ENCODE peak calls at places on chromosomes 4 and X, in eight cellular contexts. Z is hepatocyte, Q is ovary, B is GM23338, G is uterus, L is sigmoid colon, V is pancreas, P is body of pancreas. O is an unnamed sample.

GRCh38 chr4:118033148-118034060 is 882 bp upstream of the NDST3 start:
- DNase-seq in Z (peak; percentile 67), Q (peak; percentile 21), B (peak; percentile 86), G (no peak), L (peak; percentile 69), V (peak; percentile 81), P (peak; percentile 37), O (peak; percentile 72)

GRCh38 chr4:83852085-83852451 is 316.2 kb downstream of the GPAT3 start:
- DNase-seq in Z (no peak), Q (no peak), B (peak; percentile 15), G (no peak), L (no peak), V (no peak), P (no peak), O (peak; percentile 86)

GRCh38 chrX:118188977-118189376 is 72.4 kb upstream of the KLHL13 start:
- DNase-seq in Z (no peak), Q (no peak), B (no peak), G (no peak), L (no peak), V (no peak), P (peak; percentile 56), O (no peak)

GRCh38 chr4:104942990-104943758 is 203.5 kb upstream of the TET2 start:
- DNase-seq in Z (no peak), Q (no peak), B (no peak), G (no peak), L (no peak), V (no peak), P (no peak), O (peak; percentile 7)

GRCh38 chr4:79272761-79273160 is 53.1 kb downstream of the NAA11 start:
- DNase-seq in Z (no peak), Q (no peak), B (no peak), G (no peak), L (no peak), V (no peak), P (no peak), O (no peak)

GRCh38 chr4:66658809-66659208 is 886.5 kb downstream of the CENPC start:
- DNase-seq in Z (no peak), Q (no peak), B (no peak), G (no peak), L (no peak), V (no peak), P (no peak), O (no peak)

GRCh38 chr4:40710484-40711269 is 39.1 kb upstream of the NSUN7 start:
- DNase-seq in Z (no peak), Q (no peak), B (no peak), G (no peak), L (no peak), V (no peak), P (no peak), O (no peak)

GRCh38 chr4:2301221-2301642 is 39.3 kb upstream of the MXD4 start:
- DNase-seq in Z (no peak), Q (no peak), B (no peak), G (no peak), L (no peak), V (peak; percentile 37), P (no peak), O (no peak)

GRCh38 chr4:182325848-182326255 is 82.7 kb downstream of the TENM3 start:
- DNase-seq in Z (no peak), Q (peak; percentile 25), B (no peak), G (no peak), L (peak; percentile 82), V (no peak), P (no peak), O (no peak)

GRCh38 chrX:42708222-42708621 is 69.7 kb downstream of the PPP1R2C start:
- DNase-seq in Z (no peak), Q (no peak), B (no peak), G (no peak), L (no peak), V (no peak), P (no peak), O (peak; percentile 44)

GRCh38 chr4:99087887-99088484 is 602 bp downstream of the ADH5 start:
- DNase-seq in Z (peak; percentile 81), Q (peak; percentile 84), B (peak; percentile 57), G (peak; percentile 89), L (peak; percentile 95), V (no peak), P (peak; percentile 75), O (peak; percentile 66)

GRCh38 chr4:185275501-185275900 is 66.1 kb downstream of the SNX25 start:
- DNase-seq in Z (no peak), Q (no peak), B (no peak), G (no peak), L (no peak), V (no peak), P (no peak), O (no peak)

GRCh38 chr4:184282895-184283654 is 65.4 kb upstream of the ENPP6 start:
- DNase-seq in Z (no peak), Q (no peak), B (no peak), G (no peak), L (no peak), V (no peak), P (no peak), O (no peak)

GRCh38 chrX:100829730-100830129 is 9.5 kb downstream of the CSTF2 start:
- DNase-seq in Z (no peak), Q (no peak), B (no peak), G (no peak), L (no peak), V (no peak), P (no peak), O (peak; percentile 10)

GRCh38 chr4:124192544-124192943 is 520.0 kb downstream of the ANKRD50 start:
- DNase-seq in Z (no peak), Q (no peak), B (no peak), G (no peak), L (no peak), V (no peak), P (no peak), O (no peak)

GRCh38 chrX:74613350-74614192 is 853 bp downstream of the RLIM start:
- DNase-seq in Z (peak; percentile 20), Q (peak; percentile 18), B (peak; percentile 19), G (no peak), L (no peak), V (no peak), P (peak; percentile 2), O (peak; percentile 32)

GRCh38 chrX:97563531-97564133 is 679.9 kb downstream of the RPA4 start:
- DNase-seq in Z (peak; percentile 55), Q (peak; percentile 28), B (no peak), G (peak; percentile 40), L (peak; percentile 65), V (no peak), P (peak; percentile 28), O (peak; percentile 75)

GRCh38 chr4:37793562-37793961 is 32.9 kb upstream of the PGM2 start:
- DNase-seq in Z (no peak), Q (no peak), B (peak; percentile 21), G (no peak), L (no peak), V (no peak), P (peak; percentile 21), O (peak; percentile 2)

GRCh38 chrX:99142745-99143144 is 1267.3 kb downstream of the PCDH19 start:
- DNase-seq in Z (no peak), Q (no peak), B (peak; percentile 2), G (no peak), L (no peak), V (no peak), P (no peak), O (no peak)
- H3K4me3 ChIP-seq in Z (no peak overlapping the region), Q (no peak overlapping the region), B (no peak overlapping the region), G (no peak overlapping the region), L (no peak overlapping the region), V (no peak overlapping the region), P (no peak overlapping the region), O (no peak overlapping the region)

GRCh38 chr4:31294655-31295054 is 574.5 kb downstream of the PCDH7 start:
- DNase-seq in Z (no peak), Q (no peak), B (no peak), G (no peak), L (no peak), V (no peak), P (no peak), O (no peak)

GRCh38 chr4:31290836-31291235 is 570.7 kb downstream of the PCDH7 start:
- DNase-seq in Z (peak; percentile 30), Q (no peak), B (peak; percentile 59), G (no peak), L (no peak), V (no peak), P (no peak), O (no peak)

GRCh38 chr4:31295081-31295480 is 574.9 kb downstream of the PCDH7 start:
- DNase-seq in Z (no peak), Q (no peak), B (no peak), G (no peak), L (no peak), V (no peak), P (no peak), O (peak; percentile 49)

DNA sequence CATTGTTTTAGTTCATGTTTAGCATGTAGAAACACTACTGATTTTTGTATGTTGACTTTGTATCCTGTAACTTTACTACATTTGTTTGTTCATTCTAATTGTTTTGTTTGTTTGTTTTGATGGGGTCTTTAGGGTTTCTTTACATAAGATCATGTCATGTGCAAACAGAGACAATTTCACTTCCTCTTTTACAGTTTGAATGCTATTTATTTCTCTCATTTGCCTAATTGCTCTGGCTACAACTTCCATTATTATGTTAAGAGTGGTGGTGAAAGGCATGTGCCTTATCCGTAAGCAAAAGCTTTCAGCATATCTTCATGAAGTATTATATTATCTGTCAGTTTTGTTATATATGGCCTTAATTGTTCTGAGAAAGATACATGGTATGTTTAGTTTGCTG is 571.1 kb downstream of the PCDH7 start:
- DNase-seq in Z (no peak), Q (no peak), B (peak; percentile 57), G (no peak), L (no peak), V (no peak), P (no peak), O (no peak)
- H3K4me3 ChIP-seq in Z (no peak overlapping the region), Q (no peak overlapping the region), B (no peak overlapping the region), G (no peak overlapping the region), L (no peak overlapping the region), V (no peak overlapping the region), P (no peak overlapping the region), O (no peak overlapping the region)

DNA sequence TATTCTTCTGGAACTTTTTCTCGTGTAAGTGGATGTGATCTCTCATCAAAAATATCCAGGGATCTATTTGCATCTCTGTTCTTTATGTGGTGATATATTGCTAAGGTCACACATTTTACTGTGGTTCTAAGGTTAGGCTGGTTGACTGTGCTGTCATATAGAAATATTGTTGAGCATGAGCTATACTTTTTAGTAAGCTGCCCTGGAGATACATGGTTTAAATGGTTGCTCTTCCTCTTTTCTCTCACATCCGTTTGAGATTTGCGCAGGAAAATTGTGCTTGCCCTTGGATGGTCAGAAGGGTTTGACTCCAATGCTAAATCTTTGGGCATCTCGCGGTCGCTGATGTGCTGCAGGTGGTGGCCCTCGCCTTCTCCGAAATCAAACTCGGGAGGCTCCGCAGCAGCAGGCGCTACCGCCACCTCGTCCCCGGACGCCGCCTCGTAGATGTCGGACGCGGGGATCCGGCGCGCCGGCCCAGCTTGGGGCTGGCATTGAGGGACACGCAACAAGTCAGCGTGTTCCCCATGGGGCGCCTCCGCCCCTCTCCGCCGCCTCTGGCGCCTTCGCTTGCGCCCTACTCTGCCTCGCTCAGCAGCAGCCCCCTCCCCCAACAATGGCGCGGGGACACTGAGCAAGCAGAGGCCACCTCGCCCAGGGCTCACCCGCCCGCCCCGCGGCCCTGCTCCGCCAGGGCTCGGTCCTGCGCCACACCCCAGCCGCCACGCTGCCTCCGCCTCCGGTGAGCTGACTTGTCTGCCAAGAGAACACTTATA is 154.5 kb downstream of the MSN start:
- DNase-seq in Z (no peak), Q (no peak), B (peak; percentile 50), G (no peak), L (no peak), V (peak; percentile 58), P (no peak), O (no peak)
- H3K4me3 ChIP-seq in Z (no peak overlapping the region), Q (peak overlapping the region; percentile 20), B (peak overlapping the region; percentile 50), G (peak overlapping the region; percentile 4), L (peak overlapping the region; percentile 30), V (no peak overlapping the region), P (no peak overlapping the region), O (no peak overlapping the region)

GRCh38 chr4:128858875-128859696 is 49.6 kb downstream of the JADE1 start:
- DNase-seq in Z (no peak), Q (peak; percentile 57), B (no peak), G (no peak), L (no peak), V (no peak), P (no peak), O (peak; percentile 47)
- H3K4me3 ChIP-seq in Z (no peak overlapping the region), Q (no peak overlapping the region), B (no peak overlapping the region), G (no peak overlapping the region), L (no peak overlapping the region), V (no peak overlapping the region), P (no peak overlapping the region), O (no peak overlapping the region)

O was measured in astrocyte of the spinal cord.